ENCODE peak calls at places on chromosomes 6 and 20, in seven cellular contexts. One of them, this sample, is unnamed.

GRCh38 chr20:10110151-10110550 is 75.4 kb downstream of the ANKEF1 start:
- ATAC-seq in T-cell: no peak
- ATAC-seq in right cardiac atrium: no peak
- ATAC-seq in heart left ventricle: no peak
- ATAC-seq in mucosa of descending colon: no peak
- ATAC-seq in activated naive CD8-positive, alpha-beta T cell treated with anti-CD3 and anti-CD28 coated beads, Interleukin-2, amount 50 U/mL, for 24 hours: no peak
- ATAC-seq in PC-3: no peak
- ATAC-seq in this sample: peak; percentile 77

GRCh38 chr6:137248702-137249101 is 29.5 kb upstream of the IFNGR1 start:
- ATAC-seq in T-cell: no peak
- ATAC-seq in activated naive CD8-positive, alpha-beta T cell treated with anti-CD3 and anti-CD28 coated beads, Interleukin-2, amount 50 U/mL, for 24 hours: no peak
- ATAC-seq in mucosa of descending colon: peak; percentile 43
- ATAC-seq in right cardiac atrium: peak; percentile 68
- ATAC-seq in heart left ventricle: peak; percentile 62
- ATAC-seq in PC-3: no peak
- ATAC-seq in this sample: peak; percentile 31

GRCh38 chr6:3329491-3330051 is 70.8 kb downstream of the PSMG4 start:
- ATAC-seq in activated naive CD8-positive, alpha-beta T cell treated with anti-CD3 and anti-CD28 coated beads, Interleukin-2, amount 50 U/mL, for 24 hours: no peak
- ATAC-seq in PC-3: no peak
- ATAC-seq in right cardiac atrium: peak; percentile 58
- ATAC-seq in mucosa of descending colon: peak; percentile 6
- ATAC-seq in heart left ventricle: peak; percentile 76
- ATAC-seq in T-cell: no peak
- ATAC-seq in this sample: peak; percentile 40

GRCh38 chr6:89073014-89073620 is 7.4 kb upstream of the PNRC1 start:
- ATAC-seq in heart left ventricle: peak; percentile 69
- ATAC-seq in PC-3: no peak
- ATAC-seq in right cardiac atrium: peak; percentile 36
- ATAC-seq in mucosa of descending colon: peak; percentile 48
- ATAC-seq in activated naive CD8-positive, alpha-beta T cell treated with anti-CD3 and anti-CD28 coated beads, Interleukin-2, amount 50 U/mL, for 24 hours: no peak
- ATAC-seq in T-cell: peak; percentile 72
- ATAC-seq in this sample: no peak

GRCh38 chr6:104957301-104958177 is 632 bp downstream of the LIN28B start:
- ATAC-seq in PC-3: no peak
- ATAC-seq in right cardiac atrium: no peak
- ATAC-seq in mucosa of descending colon: no peak
- ATAC-seq in activated naive CD8-positive, alpha-beta T cell treated with anti-CD3 and anti-CD28 coated beads, Interleukin-2, amount 50 U/mL, for 24 hours: no peak
- ATAC-seq in T-cell: no peak
- ATAC-seq in heart left ventricle: no peak
- ATAC-seq in this sample: no peak

GRCh38 chr6:166007349-166008263 is 160.0 kb downstream of the TBXT start:
- ATAC-seq in T-cell: no peak
- ATAC-seq in mucosa of descending colon: no peak
- ATAC-seq in activated naive CD8-positive, alpha-beta T cell treated with anti-CD3 and anti-CD28 coated beads, Interleukin-2, amount 50 U/mL, for 24 hours: no peak
- ATAC-seq in heart left ventricle: no peak
- ATAC-seq in right cardiac atrium: peak; percentile 37
- ATAC-seq in PC-3: no peak
- ATAC-seq in this sample: no peak

GRCh38 chr6:52510213-52510562 is 66.7 kb downstream of the TRAM2 start:
- ATAC-seq in PC-3: no peak
- ATAC-seq in activated naive CD8-positive, alpha-beta T cell treated with anti-CD3 and anti-CD28 coated beads, Interleukin-2, amount 50 U/mL, for 24 hours: no peak
- ATAC-seq in heart left ventricle: no peak
- ATAC-seq in T-cell: no peak
- ATAC-seq in right cardiac atrium: no peak
- ATAC-seq in mucosa of descending colon: no peak
- ATAC-seq in this sample: no peak

GRCh38 chr6:124002377-124003081 is 198.9 kb downstream of the NKAIN2 start:
- ATAC-seq in right cardiac atrium: peak; percentile 86
- ATAC-seq in T-cell: no peak
- ATAC-seq in heart left ventricle: peak; percentile 97
- ATAC-seq in activated naive CD8-positive, alpha-beta T cell treated with anti-CD3 and anti-CD28 coated beads, Interleukin-2, amount 50 U/mL, for 24 hours: no peak
- ATAC-seq in mucosa of descending colon: no peak
- ATAC-seq in PC-3: no peak
- ATAC-seq in this sample: no peak

GRCh38 chr20:17756529-17756928 is 56.8 kb downstream of the BANF2 start:
- ATAC-seq in activated naive CD8-positive, alpha-beta T cell treated with anti-CD3 and anti-CD28 coated beads, Interleukin-2, amount 50 U/mL, for 24 hours: no peak
- ATAC-seq in T-cell: no peak
- ATAC-seq in right cardiac atrium: no peak
- ATAC-seq in PC-3: no peak
- ATAC-seq in mucosa of descending colon: no peak
- ATAC-seq in heart left ventricle: no peak
- ATAC-seq in this sample: no peak

GRCh38 chr6:35048631-35049083 is 92.5 kb downstream of the TCP11 start:
- ATAC-seq in PC-3: no peak
- ATAC-seq in right cardiac atrium: peak; percentile 6
- ATAC-seq in mucosa of descending colon: no peak
- ATAC-seq in T-cell: peak; percentile 85
- ATAC-seq in heart left ventricle: peak; percentile 40
- ATAC-seq in activated naive CD8-positive, alpha-beta T cell treated with anti-CD3 and anti-CD28 coated beads, Interleukin-2, amount 50 U/mL, for 24 hours: peak; percentile 46
- ATAC-seq in this sample: no peak

GRCh38 chr6:71333700-71334099 is 45.1 kb downstream of the OGFRL1 start:
- ATAC-seq in T-cell: no peak
- ATAC-seq in PC-3: peak; percentile 48
- ATAC-seq in activated naive CD8-positive, alpha-beta T cell treated with anti-CD3 and anti-CD28 coated beads, Interleukin-2, amount 50 U/mL, for 24 hours: no peak
- ATAC-seq in right cardiac atrium: peak; percentile 49
- ATAC-seq in mucosa of descending colon: no peak
- ATAC-seq in heart left ventricle: no peak
- ATAC-seq in this sample: no peak

GRCh38 chr6:157305676-157306653 is 17.4 kb downstream of the TMEM242 start:
- ATAC-seq in PC-3: no peak
- ATAC-seq in right cardiac atrium: peak; percentile 42
- ATAC-seq in mucosa of descending colon: peak; percentile 3
- ATAC-seq in heart left ventricle: peak; percentile 29
- ATAC-seq in T-cell: no peak
- ATAC-seq in activated naive CD8-positive, alpha-beta T cell treated with anti-CD3 and anti-CD28 coated beads, Interleukin-2, amount 50 U/mL, for 24 hours: no peak
- ATAC-seq in this sample: no peak

GRCh38 chr20:57375652-57376230 is 15.5 kb upstream of the RBM38 start:
- ATAC-seq in heart left ventricle: peak; percentile 17
- ATAC-seq in mucosa of descending colon: peak; percentile 27
- ATAC-seq in T-cell: no peak
- ATAC-seq in PC-3: no peak
- ATAC-seq in right cardiac atrium: peak; percentile 36
- ATAC-seq in activated naive CD8-positive, alpha-beta T cell treated with anti-CD3 and anti-CD28 coated beads, Interleukin-2, amount 50 U/mL, for 24 hours: no peak
- ATAC-seq in this sample: peak; percentile 10

GRCh38 chr20:25626779-25627178 is 3.0 kb upstream of the NANP start:
- ATAC-seq in heart left ventricle: no peak
- ATAC-seq in PC-3: no peak
- ATAC-seq in T-cell: no peak
- ATAC-seq in right cardiac atrium: no peak
- ATAC-seq in activated naive CD8-positive, alpha-beta T cell treated with anti-CD3 and anti-CD28 coated beads, Interleukin-2, amount 50 U/mL, for 24 hours: no peak
- ATAC-seq in mucosa of descending colon: no peak
- ATAC-seq in this sample: no peak

GRCh38 chr6:140542858-140543257 is 1168.4 kb upstream of the CITED2 start:
- ATAC-seq in PC-3: no peak
- ATAC-seq in heart left ventricle: no peak
- ATAC-seq in mucosa of descending colon: no peak
- ATAC-seq in right cardiac atrium: no peak
- ATAC-seq in activated naive CD8-positive, alpha-beta T cell treated with anti-CD3 and anti-CD28 coated beads, Interleukin-2, amount 50 U/mL, for 24 hours: no peak
- ATAC-seq in T-cell: no peak
- ATAC-seq in this sample: no peak

GRCh38 chr20:62297449-62298227 is 5.2 kb upstream of the ADRM1 start:
- ATAC-seq in PC-3: no peak
- ATAC-seq in activated naive CD8-positive, alpha-beta T cell treated with anti-CD3 and anti-CD28 coated beads, Interleukin-2, amount 50 U/mL, for 24 hours: no peak
- ATAC-seq in right cardiac atrium: no peak
- ATAC-seq in heart left ventricle: no peak
- ATAC-seq in T-cell: no peak
- ATAC-seq in mucosa of descending colon: no peak
- ATAC-seq in this sample: no peak

GRCh38 chr6:43523282-43523681 is 6.4 kb downstream of the POLR1C start:
- ATAC-seq in PC-3: no peak
- ATAC-seq in mucosa of descending colon: no peak
- ATAC-seq in activated naive CD8-positive, alpha-beta T cell treated with anti-CD3 and anti-CD28 coated beads, Interleukin-2, amount 50 U/mL, for 24 hours: no peak
- ATAC-seq in heart left ventricle: no peak
- ATAC-seq in right cardiac atrium: no peak
- ATAC-seq in T-cell: no peak
- ATAC-seq in this sample: no peak

GRCh38 chr6:82954937-82955577 is 110.6 kb downstream of the UBE3D start:
- ATAC-seq in T-cell: no peak
- ATAC-seq in mucosa of descending colon: no peak
- ATAC-seq in heart left ventricle: no peak
- ATAC-seq in PC-3: peak; percentile 33
- ATAC-seq in activated naive CD8-positive, alpha-beta T cell treated with anti-CD3 and anti-CD28 coated beads, Interleukin-2, amount 50 U/mL, for 24 hours: no peak
- ATAC-seq in right cardiac atrium: no peak
- ATAC-seq in this sample: no peak

GRCh38 chr20:43821795-43822194 is 92.9 kb upstream of the TOX2 start:
- ATAC-seq in T-cell: no peak
- ATAC-seq in PC-3: no peak
- ATAC-seq in mucosa of descending colon: no peak
- ATAC-seq in activated naive CD8-positive, alpha-beta T cell treated with anti-CD3 and anti-CD28 coated beads, Interleukin-2, amount 50 U/mL, for 24 hours: peak; percentile 80
- ATAC-seq in heart left ventricle: no peak
- ATAC-seq in right cardiac atrium: no peak
- ATAC-seq in this sample: no peak

GRCh38 chr6:9101920-9102319 is 666.6 kb upstream of the SLC35B3 start:
- ATAC-seq in T-cell: no peak
- ATAC-seq in PC-3: no peak
- ATAC-seq in right cardiac atrium: no peak
- ATAC-seq in activated naive CD8-positive, alpha-beta T cell treated with anti-CD3 and anti-CD28 coated beads, Interleukin-2, amount 50 U/mL, for 24 hours: no peak
- ATAC-seq in heart left ventricle: no peak
- ATAC-seq in mucosa of descending colon: no peak
- ATAC-seq in this sample: no peak

GRCh38 chr6:144485531-144485930 is 200.4 kb downstream of the UTRN start:
- ATAC-seq in right cardiac atrium: no peak
- ATAC-seq in T-cell: no peak
- ATAC-seq in activated naive CD8-positive, alpha-beta T cell treated with anti-CD3 and anti-CD28 coated beads, Interleukin-2, amount 50 U/mL, for 24 hours: no peak
- ATAC-seq in heart left ventricle: no peak
- ATAC-seq in PC-3: no peak
- ATAC-seq in mucosa of descending colon: no peak
- ATAC-seq in this sample: no peak